ENCODE peak calls at places on chromosomes 11 and 22, in five cellular contexts. D is mammary epithelial cell, G is brain microvascular endothelial cell, M is dorsolateral prefrontal cortex, I is colonic mucosa. U is an unnamed sample. For H3K27me3, the result is how much of the 10 kb centered on the place peaks cover.

GRCh38 chr11:63944987-63945386 is 6.2 kb downstream of the NAA40 start:
- DNase-seq in D (no peak), G (no peak), M (no peak), I (peak), U (no peak)

GRCh38 chr11:19191530-19192169 is 10.1 kb downstream of the CSRP3 start:
- DNase-seq in D (no peak), G (no peak), M (no peak), I (peak), U (no peak)

GRCh38 chr11:125923012-125923579 is 18.8 kb downstream of the DDX25 start:
- DNase-seq in D (peak), G (peak), M (peak), I (peak), U (peak)

GRCh38 chr11:63889344-63889743 is 27.6 kb downstream of the RCOR2 start:
- DNase-seq in D (peak), G (no peak), M (no peak), I (peak), U (peak)

GRCh38 chr11:109739374-109739773 is 317.4 kb downstream of the C11orf87 start:
- DNase-seq in D (no peak), G (no peak), M (no peak), I (no peak), U (no peak)

GRCh38 chr11:14041040-14041439 is 78.5 kb downstream of the SPON1 start:
- DNase-seq in D (no peak), G (no peak), M (no peak), I (peak), U (peak)

GRCh38 chr11:69200331-69201047 is 44.8 kb downstream of the SMIM38 start:
- DNase-seq in D (no peak), G (no peak), M (no peak), I (no peak), U (no peak)

GRCh38 chr11:10328314-10329090 is 23.6 kb downstream of the ADM start:
- DNase-seq in D (peak), G (peak), M (no peak), I (no peak), U (no peak)

GRCh38 chr11:105236631-105237030 is 97.1 kb upstream of the CARD18 start:
- DNase-seq in D (no peak), G (no peak), M (no peak), I (no peak), U (no peak)

GRCh38 chr11:70569996-70570692 is 171.8 kb downstream of the CTTN start:
- DNase-seq in D (no peak), G (no peak), M (no peak), I (no peak), U (peak)

GRCh38 chr11:55457641-55458040 is 89.9 kb downstream of the OR4A15 start:
- DNase-seq in D (no peak), G (no peak), M (no peak), I (no peak), U (no peak)

GRCh38 chr22:46758867-46759290 is 3.6 kb upstream of the TBC1D22A start:
- DNase-seq in D (peak), G (peak), M (no peak), I (peak), U (peak)

GRCh38 chr11:65274734-65275682 is 13.2 kb downstream of the POLA2 start:
- DNase-seq in D (peak), G (peak), M (no peak), I (peak), U (peak)

GRCh38 chr11:69328231-69328630 is 34.3 kb downstream of the MYEOV start:
- DNase-seq in D (no peak), G (no peak), M (no peak), I (peak), U (no peak)

GRCh38 chr11:8810331-8811301 is 100.4 kb upstream of the AKIP1 start:
- DNase-seq in D (peak), G (peak), M (peak), I (peak), U (peak)

GRCh38 chr11:79092791-79093313 is 348.0 kb downstream of the TENM4 start:
- DNase-seq in D (peak), G (peak), M (no peak), I (no peak), U (peak)

GRCh38 chr22:19097518-19097917 is 24.7 kb downstream of the DGCR2 start:
- DNase-seq in D (no peak), G (no peak), M (no peak), I (no peak), U (no peak)

GRCh38 chr11:41018224-41018623 is 441.2 kb downstream of the LRRC4C start:
- DNase-seq in D (no peak), G (no peak), M (no peak), I (no peak), U (no peak)

GRCh38 chr22:19430890-19431541 is 517 bp downstream of the HIRA start:
- DNase-seq in D (peak), G (no peak), M (no peak), I (peak), U (peak)

GRCh38 chr11:129143335-129143734 is 48.8 kb downstream of the ARHGAP32 start:
- DNase-seq in D (peak), G (peak), M (peak), I (peak), U (peak)

GRCh38 chr22:24521791-24522245 is 26.7 kb downstream of the UPB1 start:
- DNase-seq in D (peak), G (peak), M (no peak), I (peak), U (peak)

GRCh38 chr11:63462126-63462525 is 28.8 kb downstream of the PLAAT5 start:
- DNase-seq in D (no peak), G (no peak), M (no peak), I (no peak), U (no peak)

GRCh38 chr11:113957016-113957415 is 17.9 kb upstream of the HTR3A start:
- DNase-seq in D (no peak), G (no peak), M (no peak), I (no peak), U (no peak)

GRCh38 chr11:119892311-119892808 is 163.4 kb upstream of the NECTIN1 start:
- DNase-seq in D (no peak), G (no peak), M (peak), I (no peak), U (no peak)

GRCh38 chr11:130208241-130209127 is 48.9 kb downstream of the ST14 start:
- DNase-seq in D (no peak), G (no peak), M (no peak), I (peak), U (no peak)

GRCh38 chr11:95652002-95652472 is 137.5 kb downstream of the FAM76B start:
- DNase-seq in D (no peak), G (no peak), M (no peak), I (no peak), U (no peak)

GRCh38 chr11:115941481-115941993 is 437.3 kb upstream of the CADM1 start:
- DNase-seq in D (peak), G (peak), M (peak), I (no peak), U (peak)
- H3K4me3 ChIP-seq in D (no peak), G (no peak), M (peak), I (no peak), U (no peak)

GRCh38 chr22:37070744-37071143 is 19.2 kb downstream of the KCTD17 start:
- DNase-seq in D (no peak), G (no peak), M (no peak), I (no peak), U (no peak)

GRCh38 chr22:37069319-37069718 is 17.8 kb downstream of the KCTD17 start:
- DNase-seq in D (no peak), G (no peak), M (no peak), I (no peak), U (no peak)

GRCh38 chr22:37070334-37070733 is 18.8 kb downstream of the KCTD17 start:
- DNase-seq in D (no peak), G (no peak), M (no peak), I (no peak), U (no peak)

GRCh38 chr22:37069719-37070118 is 18.2 kb downstream of the KCTD17 start:
- DNase-seq in D (no peak), G (no peak), M (no peak), I (no peak), U (no peak)

GRCh38 chr22:37068859-37069258 is 17.3 kb downstream of the KCTD17 start:
- DNase-seq in D (no peak), G (no peak), M (no peak), I (no peak), U (no peak)
- H3K27me3 ChIP-seq in D (under half), G (under half), M (under half), I (under half), U (under half)

GRCh38 chr11:122653911-122654310 is 1.6 kb upstream of the UBASH3B start:
- DNase-seq in D (no peak), G (no peak), M (no peak), I (no peak), U (peak)

GRCh38 chr11:122656073-122656630 is 630 bp downstream of the UBASH3B start:
- DNase-seq in D (peak), G (no peak), M (peak), I (peak), U (peak)

GRCh38 chr11:122659676-122660571 is 4.4 kb downstream of the UBASH3B start:
- DNase-seq in D (no peak), G (no peak), M (no peak), I (no peak), U (no peak)

GRCh38 chr11:122655527-122656072 is at the start of gene UBASH3B:
- DNase-seq in D (peak), G (peak), M (peak), I (peak), U (peak)

DNA sequence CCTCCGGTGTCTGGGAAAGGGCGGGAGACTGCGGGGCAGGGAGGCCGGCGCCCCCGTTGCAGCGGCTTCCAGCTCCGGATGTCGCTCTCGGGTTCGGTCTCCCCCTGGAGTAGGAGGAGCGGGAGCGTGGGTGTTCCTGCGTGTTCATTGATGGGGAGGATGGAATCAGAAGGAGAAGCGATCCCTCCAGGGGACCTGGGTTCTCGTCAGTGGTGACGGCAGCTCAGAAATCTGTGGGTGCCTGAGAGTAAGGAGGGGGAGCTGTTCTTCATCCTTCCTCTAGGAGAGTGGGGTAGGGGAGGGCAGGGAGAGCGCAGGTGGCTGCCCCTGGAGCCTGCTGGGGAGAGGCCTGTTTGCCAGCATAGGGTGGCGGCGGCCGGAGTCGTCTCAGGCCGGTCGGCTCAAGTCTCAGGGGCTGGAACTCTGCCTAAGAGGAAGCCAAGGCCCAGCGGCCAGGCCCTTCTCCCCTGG is 1.1 kb downstream of the UBASH3B start:
- DNase-seq in D (peak), G (no peak), M (peak), I (peak), U (peak)
- TF ChIP-seq CTCF in D (no peak), G (peak), M (no peak), I (no peak), U (peak)

DNA sequence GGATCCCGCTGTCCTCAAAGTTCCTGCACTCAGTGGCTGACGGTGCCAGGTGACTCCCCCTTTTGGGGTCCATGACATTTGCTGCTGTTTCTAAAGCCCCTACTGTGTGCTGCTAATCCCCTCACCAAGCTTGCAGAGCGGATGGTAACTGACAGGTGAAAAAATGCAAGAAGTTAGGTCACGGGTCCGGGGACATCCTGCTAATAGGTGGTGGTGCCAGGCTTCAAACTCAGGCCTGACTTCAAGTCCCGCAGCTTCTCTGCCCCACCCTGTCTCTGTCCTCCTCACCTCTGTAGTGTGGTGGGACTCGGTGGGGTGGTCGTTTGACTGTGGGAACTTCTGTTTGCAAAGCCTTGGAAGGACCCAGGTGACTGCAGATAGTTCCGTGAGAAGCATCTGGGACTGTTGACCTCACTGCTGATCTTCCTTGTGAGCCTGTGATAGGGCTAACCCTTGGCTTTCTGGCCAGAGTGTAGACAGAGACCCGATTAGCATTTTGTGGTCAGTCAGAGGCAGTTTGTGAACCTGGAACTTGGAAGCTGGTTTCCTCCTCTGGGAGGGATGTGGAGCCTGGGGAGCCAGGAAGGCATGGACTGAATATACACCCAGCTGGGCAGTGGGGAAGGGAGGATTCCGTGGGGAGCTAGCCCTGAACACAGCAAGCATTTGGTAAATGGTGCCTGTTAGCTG is 115.4 kb upstream of the OR4B1 start:
- DNase-seq in D (no peak), G (no peak), M (no peak), I (no peak), U (no peak)
- H3K4me3 ChIP-seq in D (no peak), G (no peak), M (peak), I (no peak), U (no peak)

GRCh38 chr11:134273317-134273712 is 2.9 kb upstream of the GLB1L3 start:
- DNase-seq in D (no peak), G (no peak), M (no peak), I (no peak), U (no peak)
- H3K27me3 ChIP-seq in D (under half), G (half or more), M (under half), I (half or more), U (under half)

GRCh38 chr22:29383740-29384139 is 4.6 kb downstream of the AP1B1 start:
- DNase-seq in D (no peak), G (no peak), M (no peak), I (no peak), U (no peak)

GRCh38 chr22:29385748-29386147 is 2.6 kb downstream of the AP1B1 start:
- DNase-seq in D (no peak), G (no peak), M (no peak), I (no peak), U (peak)

GRCh38 chr22:29382575-29383328 is 5.6 kb downstream of the AP1B1 start:
- DNase-seq in D (no peak), G (no peak), M (no peak), I (peak), U (no peak)

GRCh38 chr22:29387921-29388758 is at the start of gene AP1B1:
- DNase-seq in D (peak), G (peak), M (peak), I (peak), U (peak)

GRCh38 chr22:29385305-29385704 is 3.1 kb downstream of the AP1B1 start:
- DNase-seq in D (no peak), G (no peak), M (no peak), I (no peak), U (no peak)
- TF ChIP-seq CTCF in D (no peak), G (no peak), M (no peak), I (no peak), U (no peak)

GRCh38 chr11:123493393-123494063 is 63.5 kb downstream of the GRAMD1B start:
- DNase-seq in D (peak), G (no peak), M (no peak), I (no peak), U (peak)
- H3K4me3 ChIP-seq in D (no peak), G (no peak), M (no peak), I (no peak), U (no peak)

GRCh38 chr22:38947321-38948112 is 9.9 kb upstream of the APOBEC3A start:
- DNase-seq in D (peak), G (no peak), M (no peak), I (no peak), U (no peak)
- H3K27me3 ChIP-seq in D (under half), G (under half), M (under half), I (under half), U (under half)

DNA sequence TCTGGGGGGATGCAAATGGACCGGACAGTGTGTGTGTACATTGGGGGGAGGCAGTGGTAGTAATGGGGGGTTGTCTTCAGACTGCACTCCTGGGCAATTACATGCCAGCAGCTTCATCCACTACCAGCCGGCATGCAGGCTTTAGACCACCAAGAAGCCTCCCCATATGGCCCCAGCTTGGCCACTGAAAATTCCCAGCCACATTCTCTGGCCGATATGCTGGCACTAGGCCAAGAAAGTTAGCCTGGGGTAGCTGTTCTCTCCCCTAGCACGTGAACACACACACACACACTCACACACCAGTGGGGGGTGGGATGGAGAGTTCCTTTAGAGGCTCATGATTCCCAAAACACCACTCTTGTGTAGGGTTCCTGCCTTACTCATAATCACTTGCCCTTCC is 3.6 kb upstream of the ROBO3 start:
- DNase-seq in D (no peak), G (no peak), M (no peak), I (no peak), U (no peak)
- TF ChIP-seq CTCF in D (no peak), G (no peak), M (no peak), I (no peak), U (no peak)